ENCODE peak calls at places on chromosomes 2 and 18, in six cellular contexts. F, I, X, T, E and D are unnamed samples.

GRCh38 chr2:188475945-188476344 is 184.3 kb downstream of the GULP1 start:
- DNase-seq in F (no peak), I (no peak), X (no peak), T (no peak), E (no peak), D (no peak)

GRCh38 chr2:56681659-56682396 is 498.0 kb downstream of the CCDC85A start:
- DNase-seq in F (no peak), I (no peak), X (no peak), T (no peak), E (no peak), D (no peak)

GRCh38 chr2:195535911-195536522 is 121.0 kb upstream of the SLC39A10 start:
- DNase-seq in F (peak; percentile 92), I (no peak), X (peak; percentile 25), T (no peak), E (peak; percentile 67), D (peak; percentile 25)

GRCh38 chr2:196899976-196900375 is 26.5 kb downstream of the PGAP1 start:
- DNase-seq in F (no peak), I (no peak), X (no peak), T (no peak), E (no peak), D (no peak)

GRCh38 chr2:196331816-196332215 is 160.4 kb upstream of the STK17B start:
- DNase-seq in F (no peak), I (no peak), X (no peak), T (no peak), E (no peak), D (no peak)

GRCh38 chr2:106337963-106338515 is 130.2 kb downstream of the RGPD3 start:
- DNase-seq in F (no peak), I (no peak), X (no peak), T (no peak), E (no peak), D (no peak)

GRCh38 chr2:239178954-239179353 is 221.9 kb downstream of the HDAC4 start:
- DNase-seq in F (no peak), I (no peak), X (no peak), T (no peak), E (no peak), D (no peak)

GRCh38 chr2:237181844-237182243 is 96.2 kb downstream of the COPS8 start:
- DNase-seq in F (no peak), I (no peak), X (no peak), T (no peak), E (no peak), D (no peak)

GRCh38 chr18:79904357-79905147 is 46.9 kb downstream of the SLC66A2 start:
- DNase-seq in F (no peak), I (no peak), X (no peak), T (no peak), E (no peak), D (peak; percentile 8)

GRCh38 chr2:213932-214693 is 49.7 kb downstream of the SH3YL1 start:
- DNase-seq in F (no peak), I (no peak), X (no peak), T (no peak), E (no peak), D (no peak)

GRCh38 chr2:59690849-59691248 is 862.6 kb downstream of the BCL11A start:
- DNase-seq in F (no peak), I (no peak), X (no peak), T (no peak), E (no peak), D (no peak)

GRCh38 chr2:233354971-233355574 is 779 bp downstream of the DGKD start:
- DNase-seq in F (no peak), I (no peak), X (no peak), T (no peak), E (no peak), D (no peak)

GRCh38 chr2:241102239-241102803 is at the start of gene MTERF4:
- DNase-seq in F (no peak), I (peak; percentile 41), X (peak; percentile 79), T (peak; percentile 86), E (peak; percentile 87), D (peak; percentile 84)

GRCh38 chr2:143504397-143504796 is 375.2 kb downstream of the ARHGAP15 start:
- DNase-seq in F (no peak), I (no peak), X (no peak), T (no peak), E (no peak), D (no peak)

GRCh38 chr2:107809835-107810234 is 16.9 kb upstream of the RGPD4 start:
- DNase-seq in F (no peak), I (no peak), X (no peak), T (no peak), E (no peak), D (no peak)

GRCh38 chr18:80147037-80147417 is 38.0 kb downstream of the ADNP2 start:
- DNase-seq in F (no peak), I (no peak), X (no peak), T (no peak), E (no peak), D (no peak)

GRCh38 chr2:133026536-133027177 is 356.7 kb upstream of the LYPD1 start:
- DNase-seq in F (no peak), I (peak; percentile 17), X (no peak), T (no peak), E (no peak), D (no peak)

GRCh38 chr2:212842544-212843185 is 304.1 kb upstream of the ERBB4 start:
- DNase-seq in F (no peak), I (no peak), X (no peak), T (no peak), E (no peak), D (no peak)

GRCh38 chr2:61179701-61180639 is 18.0 kb downstream of the C2orf74 start:
- DNase-seq in F (no peak), I (no peak), X (no peak), T (no peak), E (peak; percentile 47), D (no peak)

GRCh38 chr18:46519870-46520269 is 137.2 kb downstream of the LOXHD1 start:
- DNase-seq in F (no peak), I (no peak), X (no peak), T (no peak), E (no peak), D (no peak)

GRCh38 chr18:23703057-23703986 is 14.1 kb downstream of the LAMA3 start:
- DNase-seq in F (no peak), I (no peak), X (no peak), T (peak; percentile 50), E (peak; percentile 51), D (no peak)

GRCh38 chr2:165105911-165106310 is 97.9 kb downstream of the SCN3A start:
- DNase-seq in F (no peak), I (no peak), X (no peak), T (no peak), E (no peak), D (no peak)

GRCh38 chr18:45836242-45837215 is 11.1 kb downstream of the SIGLEC15 start:
- DNase-seq in F (no peak), I (no peak), X (no peak), T (no peak), E (no peak), D (no peak)

GRCh38 chr18:2846638-2847340 is at the start of gene EMILIN2:
- DNase-seq in F (no peak), I (no peak), X (peak; percentile 47), T (no peak), E (peak; percentile 58), D (peak; percentile 64)
- TF ChIP-seq POLR2A in F (no peak), I (no peak), X (no peak), T (no peak), E (no peak), D (no peak)

GRCh38 chr2:99436874-99437273 is 52.9 kb downstream of the REV1 start:
- DNase-seq in F (no peak), I (no peak), X (no peak), T (no peak), E (no peak), D (no peak)

GRCh38 chr2:99430614-99431258 is 59.1 kb downstream of the REV1 start:
- DNase-seq in F (no peak), I (no peak), X (no peak), T (no peak), E (no peak), D (no peak)

GRCh38 chr2:99431587-99432275 is 58.1 kb downstream of the REV1 start:
- DNase-seq in F (no peak), I (no peak), X (no peak), T (no peak), E (no peak), D (no peak)
- TF ChIP-seq POLR2AphosphoS5 in F (no peak), I (no peak), X (no peak), T (no peak), E (no peak), D (no peak)

GRCh38 chr2:216713691-216714411 is 18.5 kb upstream of the IGFBP5 start:
- DNase-seq in F (no peak), I (no peak), X (no peak), T (no peak), E (no peak), D (no peak)

GRCh38 chr2:216714412-216714775 is 19.0 kb upstream of the IGFBP5 start:
- DNase-seq in F (no peak), I (no peak), X (no peak), T (no peak), E (no peak), D (no peak)

GRCh38 chr2:216716109-216716508 is 20.8 kb upstream of the IGFBP5 start:
- DNase-seq in F (no peak), I (no peak), X (no peak), T (no peak), E (no peak), D (no peak)

DNA sequence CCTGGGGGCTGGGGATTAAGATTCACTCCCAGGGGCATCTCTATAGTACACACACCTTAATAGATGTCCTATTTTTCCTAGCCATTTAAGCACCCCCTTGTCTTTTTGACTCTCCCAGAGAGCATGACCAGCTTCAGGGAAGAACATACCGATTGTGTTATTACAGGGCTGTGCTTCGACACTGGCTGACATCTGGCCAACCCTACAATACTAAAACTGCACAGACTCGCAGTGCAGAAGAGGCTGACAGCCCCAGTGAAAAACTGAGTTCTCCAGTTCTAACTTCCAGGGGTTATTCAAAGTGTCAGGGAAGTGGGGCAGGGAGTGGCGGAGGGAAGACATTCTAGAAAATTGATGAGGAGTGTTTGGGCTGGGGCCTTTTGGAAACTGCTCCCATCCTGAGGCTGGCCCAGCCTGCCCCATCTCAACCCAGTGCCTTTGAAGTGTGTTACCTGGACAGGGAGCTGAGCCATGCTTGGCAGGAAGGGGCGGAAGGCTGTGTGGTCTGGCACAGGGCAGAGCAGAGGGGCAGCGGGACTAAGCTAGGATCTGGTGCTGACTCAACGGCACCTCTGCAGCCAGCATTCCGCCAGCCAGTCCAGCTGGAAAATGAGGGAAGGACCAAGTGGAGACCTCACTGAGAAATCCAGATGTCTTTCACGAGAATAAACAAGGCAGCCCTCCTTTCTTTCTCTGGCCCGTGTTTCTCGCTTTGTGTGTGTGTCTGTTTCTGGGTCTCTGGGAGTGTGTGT is 15.4 kb upstream of the IGFBP5 start:
- DNase-seq in F (no peak), I (no peak), X (no peak), T (no peak), E (no peak), D (no peak)
- TF ChIP-seq TAF1 in F (no peak), I (no peak), X (no peak), T (no peak), E (no peak), D (no peak)

GRCh38 chr2:176269319-176270099 is at the start of gene MTX2:
- DNase-seq in F (peak; percentile 19), I (peak; percentile 38), X (peak; percentile 68), T (peak; percentile 80), E (peak; percentile 93), D (peak; percentile 60)

GRCh38 chr2:176272870-176273269 is 3.6 kb downstream of the MTX2 start:
- DNase-seq in F (no peak), I (no peak), X (no peak), T (no peak), E (peak; percentile 59), D (no peak)

GRCh38 chr2:176270100-176270750 is 983 bp downstream of the MTX2 start:
- DNase-seq in F (no peak), I (no peak), X (no peak), T (no peak), E (no peak), D (no peak)

GRCh38 chr2:176268976-176269318 is 295 bp upstream of the MTX2 start:
- DNase-seq in F (no peak), I (no peak), X (no peak), T (no peak), E (no peak), D (no peak)
- TF ChIP-seq POLR2A in F (no peak), I (no peak), X (no peak), T (no peak), E (no peak), D (no peak)